ENCODE peak calls at places on chromosome 16, in four cellular contexts. One of them, this sample, is unnamed. For H3K4me1, the result is how much of the 10 kb centered on the place peaks cover.

GRCh38 chr16:53152321-53152720 is 97.5 kb downstream of the CHD9 start:
- DNase-seq in neural progenitor cell: no peak
- DNase-seq in PC-9: no peak
- DNase-seq in CD8-positive, alpha-beta memory T cell: no peak
- DNase-seq in this sample: no peak

GRCh38 chr16:49970818-49971431 is 54.1 kb upstream of the CNEP1R1 start:
- DNase-seq in neural progenitor cell: no peak
- DNase-seq in PC-9: no peak
- DNase-seq in CD8-positive, alpha-beta memory T cell: no peak
- DNase-seq in this sample: no peak

GRCh38 chr16:27430923-27431484 is 29.0 kb downstream of the IL21R start:
- DNase-seq in neural progenitor cell: no peak
- DNase-seq in PC-9: no peak
- DNase-seq in CD8-positive, alpha-beta memory T cell: no peak
- DNase-seq in this sample: no peak

GRCh38 chr16:3652373-3653037 is 2.0 kb upstream of the DNASE1 start:
- DNase-seq in neural progenitor cell: no peak
- DNase-seq in PC-9: no peak
- DNase-seq in CD8-positive, alpha-beta memory T cell: no peak
- DNase-seq in this sample: no peak

GRCh38 chr16:55577888-55578287 is 11.4 kb downstream of the CAPNS2 start:
- DNase-seq in neural progenitor cell: no peak
- DNase-seq in PC-9: no peak
- DNase-seq in CD8-positive, alpha-beta memory T cell: no peak
- DNase-seq in this sample: no peak

GRCh38 chr16:24953721-24954120 is 61.4 kb downstream of the ARHGAP17 start:
- DNase-seq in neural progenitor cell: no peak
- DNase-seq in PC-9: no peak
- DNase-seq in CD8-positive, alpha-beta memory T cell: no peak
- DNase-seq in this sample: no peak

GRCh38 chr16:19231881-19232280 is 53.6 kb upstream of the CLEC19A start:
- DNase-seq in neural progenitor cell: no peak
- DNase-seq in PC-9: no peak
- DNase-seq in CD8-positive, alpha-beta memory T cell: no peak
- DNase-seq in this sample: no peak

GRCh38 chr16:17342031-17342430 is 128.7 kb downstream of the XYLT1 start:
- DNase-seq in neural progenitor cell: no peak
- DNase-seq in PC-9: no peak
- DNase-seq in CD8-positive, alpha-beta memory T cell: no peak
- DNase-seq in this sample: no peak

GRCh38 chr16:67177743-67178699 is 5.7 kb downstream of the MATCAP1 start:
- DNase-seq in neural progenitor cell: peak
- DNase-seq in PC-9: peak
- DNase-seq in CD8-positive, alpha-beta memory T cell: peak
- DNase-seq in this sample: peak

GRCh38 chr16:88702364-88703210 is 3.6 kb downstream of the RNF166 start:
- DNase-seq in neural progenitor cell: no peak
- DNase-seq in PC-9: no peak
- DNase-seq in CD8-positive, alpha-beta memory T cell: peak
- DNase-seq in this sample: peak

GRCh38 chr16:88453217-88453531 is at the start of gene ZFPM1:
- DNase-seq in neural progenitor cell: peak
- DNase-seq in PC-9: no peak
- DNase-seq in CD8-positive, alpha-beta memory T cell: no peak
- DNase-seq in this sample: no peak

GRCh38 chr16:82819286-82819685 is 192.5 kb downstream of the CDH13 start:
- DNase-seq in neural progenitor cell: no peak
- DNase-seq in PC-9: no peak
- DNase-seq in CD8-positive, alpha-beta memory T cell: no peak
- DNase-seq in this sample: no peak

GRCh38 chr16:49858200-49859129 is 2.6 kb upstream of the ZNF423 start:
- DNase-seq in neural progenitor cell: peak
- DNase-seq in PC-9: no peak
- DNase-seq in CD8-positive, alpha-beta memory T cell: peak
- DNase-seq in this sample: peak

GRCh38 chr16:83473926-83474660 is 333.7 kb upstream of the HSBP1 start:
- DNase-seq in neural progenitor cell: no peak
- DNase-seq in PC-9: no peak
- DNase-seq in CD8-positive, alpha-beta memory T cell: no peak
- DNase-seq in this sample: no peak

GRCh38 chr16:88973415-88974050 is 3.5 kb downstream of the CBFA2T3 start:
- DNase-seq in neural progenitor cell: no peak
- DNase-seq in PC-9: no peak
- DNase-seq in CD8-positive, alpha-beta memory T cell: no peak
- DNase-seq in this sample: no peak

GRCh38 chr16:73058616-73059409 is 10.9 kb upstream of the ZFHX3 start:
- DNase-seq in neural progenitor cell: peak
- DNase-seq in PC-9: no peak
- DNase-seq in CD8-positive, alpha-beta memory T cell: no peak
- DNase-seq in this sample: peak

GRCh38 chr16:13919330-13919682 is 648 bp upstream of the ERCC4 start:
- DNase-seq in neural progenitor cell: peak
- DNase-seq in PC-9: no peak
- DNase-seq in CD8-positive, alpha-beta memory T cell: no peak
- DNase-seq in this sample: no peak

GRCh38 chr16:28166394-28167208 is 45.2 kb downstream of the XPO6 start:
- DNase-seq in neural progenitor cell: no peak
- DNase-seq in PC-9: peak
- DNase-seq in CD8-positive, alpha-beta memory T cell: no peak
- DNase-seq in this sample: no peak

GRCh38 chr16:57258910-57259475 is 13.9 kb downstream of the ARL2BP start:
- DNase-seq in neural progenitor cell: no peak
- DNase-seq in PC-9: no peak
- DNase-seq in CD8-positive, alpha-beta memory T cell: no peak
- DNase-seq in this sample: no peak
- H3K4me1 ChIP-seq in neural progenitor cell: under half
- H3K4me1 ChIP-seq in PC-9: under half
- H3K4me1 ChIP-seq in CD8-positive, alpha-beta memory T cell: under half
- H3K4me1 ChIP-seq in this sample: under half

GRCh38 chr16:56988948-56989945 is at the start of gene NLRC5:
- DNase-seq in neural progenitor cell: peak
- DNase-seq in PC-9: peak
- DNase-seq in CD8-positive, alpha-beta memory T cell: peak
- DNase-seq in this sample: peak
- H3K4me1 ChIP-seq in neural progenitor cell: under half
- H3K4me1 ChIP-seq in PC-9: under half
- H3K4me1 ChIP-seq in CD8-positive, alpha-beta memory T cell: half or more
- H3K4me1 ChIP-seq in this sample: half or more

GRCh38 chr16:81350306-81350615 is 35.5 kb downstream of the GAN start:
- DNase-seq in neural progenitor cell: no peak
- DNase-seq in PC-9: no peak
- DNase-seq in CD8-positive, alpha-beta memory T cell: no peak
- DNase-seq in this sample: no peak

GRCh38 chr16:81347425-81347824 is 32.7 kb downstream of the GAN start:
- DNase-seq in neural progenitor cell: no peak
- DNase-seq in PC-9: no peak
- DNase-seq in CD8-positive, alpha-beta memory T cell: no peak
- DNase-seq in this sample: no peak

GRCh38 chr16:81353895-81354294 is 39.1 kb downstream of the GAN start:
- DNase-seq in neural progenitor cell: no peak
- DNase-seq in PC-9: no peak
- DNase-seq in CD8-positive, alpha-beta memory T cell: no peak
- DNase-seq in this sample: no peak

DNA sequence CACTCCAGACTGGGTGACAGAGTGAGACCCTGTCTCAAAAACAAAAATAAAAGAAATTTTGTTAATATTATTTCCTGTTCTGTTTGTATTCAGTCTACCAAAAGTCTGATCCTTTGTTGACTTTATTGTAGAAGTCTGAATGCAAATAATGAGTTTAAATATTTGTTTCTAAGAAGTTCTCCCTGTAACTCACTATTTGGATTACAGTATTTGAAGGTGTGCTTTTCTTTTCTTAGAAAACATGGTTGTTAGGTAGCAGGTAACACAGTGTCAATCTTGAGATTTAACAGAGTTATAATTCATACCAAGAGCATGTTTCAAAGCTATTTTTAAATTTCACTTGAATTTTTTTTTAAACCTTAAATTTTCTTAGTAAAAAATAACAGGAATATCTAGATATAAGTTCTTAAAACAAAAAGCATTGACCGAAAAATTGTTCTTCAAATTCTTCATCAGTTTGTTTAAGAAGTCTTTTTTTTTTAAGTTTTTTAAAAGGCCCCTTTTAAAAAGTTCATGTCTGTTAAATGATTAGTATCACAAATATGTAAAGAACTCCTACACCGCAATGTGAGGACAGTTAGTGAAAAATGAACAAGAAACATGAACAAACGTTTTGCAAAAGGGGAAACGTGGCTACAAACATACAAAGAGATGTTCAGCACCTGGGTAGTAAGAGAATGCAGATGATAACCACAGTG is 35.0 kb downstream of the GAN start:
- DNase-seq in neural progenitor cell: no peak
- DNase-seq in PC-9: no peak
- DNase-seq in CD8-positive, alpha-beta memory T cell: no peak
- DNase-seq in this sample: no peak
- H3K4me1 ChIP-seq in neural progenitor cell: under half
- H3K4me1 ChIP-seq in PC-9: under half
- H3K4me1 ChIP-seq in CD8-positive, alpha-beta memory T cell: under half
- H3K4me1 ChIP-seq in this sample: under half

DNA sequence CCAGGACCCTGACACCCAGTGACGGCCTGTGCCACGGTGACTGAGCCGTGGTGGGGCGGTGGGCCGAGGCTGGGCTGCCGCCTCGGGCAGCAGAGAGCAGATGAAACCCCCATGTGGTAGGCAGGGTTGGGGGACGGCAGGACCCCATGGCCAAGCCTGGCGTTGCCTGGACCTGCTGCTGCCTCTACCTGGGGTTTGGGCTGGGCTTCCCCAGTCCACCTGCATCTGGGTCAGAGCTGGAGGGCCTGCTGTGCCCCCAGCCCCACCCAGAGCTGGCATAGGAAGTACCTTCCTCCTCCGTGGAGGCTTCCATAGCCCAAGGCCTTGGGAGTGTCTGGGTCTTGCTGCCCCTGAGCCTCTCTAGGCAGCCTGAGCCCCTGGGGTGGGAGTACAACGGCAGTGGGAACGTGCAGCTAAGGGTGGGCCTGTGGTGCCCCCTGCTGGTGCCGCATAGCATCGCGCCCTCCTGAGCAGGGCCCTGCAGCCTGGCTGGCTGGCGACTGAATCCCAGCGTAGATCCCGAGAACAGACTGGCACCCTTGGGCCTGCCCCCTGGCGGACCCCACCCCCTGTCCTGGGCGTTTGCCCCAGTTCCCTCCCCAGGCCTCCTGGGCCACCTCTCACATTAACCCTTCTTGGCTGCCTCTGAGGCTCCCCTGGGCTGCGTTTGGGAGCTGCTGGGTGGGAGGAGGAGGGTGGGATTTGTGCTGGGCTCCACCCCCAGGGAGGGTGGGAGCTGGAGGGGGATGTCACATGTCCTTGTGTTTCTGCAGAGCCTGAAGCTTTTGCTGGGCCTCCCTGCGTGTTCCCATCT is 12.6 kb upstream of the ATP6V0C start:
- DNase-seq in neural progenitor cell: peak
- DNase-seq in PC-9: no peak
- DNase-seq in CD8-positive, alpha-beta memory T cell: peak
- DNase-seq in this sample: peak
- H3K4me1 ChIP-seq in neural progenitor cell: under half
- H3K4me1 ChIP-seq in PC-9: under half
- H3K4me1 ChIP-seq in CD8-positive, alpha-beta memory T cell: under half
- H3K4me1 ChIP-seq in this sample: under half

GRCh38 chr16:85571563-85571812 is 41.6 kb upstream of the GSE1 start:
- DNase-seq in neural progenitor cell: no peak
- DNase-seq in PC-9: no peak
- DNase-seq in CD8-positive, alpha-beta memory T cell: no peak
- DNase-seq in this sample: no peak

GRCh38 chr16:85573696-85574641 is 39.2 kb upstream of the GSE1 start:
- DNase-seq in neural progenitor cell: no peak
- DNase-seq in PC-9: no peak
- DNase-seq in CD8-positive, alpha-beta memory T cell: no peak
- DNase-seq in this sample: no peak

GRCh38 chr16:85571813-85572619 is 41.1 kb upstream of the GSE1 start:
- DNase-seq in neural progenitor cell: no peak
- DNase-seq in PC-9: no peak
- DNase-seq in CD8-positive, alpha-beta memory T cell: no peak
- DNase-seq in this sample: no peak

GRCh38 chr16:85574672-85575475 is 38.2 kb upstream of the GSE1 start:
- DNase-seq in neural progenitor cell: peak
- DNase-seq in PC-9: no peak
- DNase-seq in CD8-positive, alpha-beta memory T cell: no peak
- DNase-seq in this sample: no peak

GRCh38 chr16:85573045-85573695 is 40.0 kb upstream of the GSE1 start:
- DNase-seq in neural progenitor cell: no peak
- DNase-seq in PC-9: no peak
- DNase-seq in CD8-positive, alpha-beta memory T cell: no peak
- DNase-seq in this sample: no peak
- H3K4me1 ChIP-seq in neural progenitor cell: half or more
- H3K4me1 ChIP-seq in PC-9: under half
- H3K4me1 ChIP-seq in CD8-positive, alpha-beta memory T cell: half or more
- H3K4me1 ChIP-seq in this sample: under half

DNA sequence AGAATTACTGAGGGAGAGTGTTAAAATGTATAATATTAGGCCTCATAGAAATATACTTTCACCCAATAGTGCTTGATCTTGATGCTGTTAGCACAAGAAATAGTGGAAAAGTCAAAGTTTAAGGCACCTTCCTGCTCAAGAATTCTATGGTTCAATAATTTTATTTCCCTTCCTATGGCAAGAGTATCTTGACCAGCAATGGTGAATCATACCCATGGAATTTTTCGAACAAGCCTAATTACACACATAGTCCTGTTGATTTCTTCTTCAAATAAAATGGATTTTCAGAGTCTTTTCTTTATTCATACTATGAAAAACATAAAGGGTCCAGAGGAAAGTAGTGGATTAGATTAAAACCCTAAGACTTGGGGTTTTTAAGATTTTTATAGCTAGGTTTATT is 810.6 kb downstream of the CDH11 start:
- DNase-seq in neural progenitor cell: no peak
- DNase-seq in PC-9: no peak
- DNase-seq in CD8-positive, alpha-beta memory T cell: no peak
- DNase-seq in this sample: no peak
- H3K4me1 ChIP-seq in neural progenitor cell: under half
- H3K4me1 ChIP-seq in PC-9: under half
- H3K4me1 ChIP-seq in CD8-positive, alpha-beta memory T cell: under half
- H3K4me1 ChIP-seq in this sample: under half

GRCh38 chr16:75256059-75256870 is 4.8 kb upstream of the BCAR1 start:
- DNase-seq in neural progenitor cell: no peak
- DNase-seq in PC-9: no peak
- DNase-seq in CD8-positive, alpha-beta memory T cell: no peak
- DNase-seq in this sample: no peak
- H3K4me1 ChIP-seq in neural progenitor cell: under half
- H3K4me1 ChIP-seq in PC-9: under half
- H3K4me1 ChIP-seq in CD8-positive, alpha-beta memory T cell: under half
- H3K4me1 ChIP-seq in this sample: under half

This sample was measured in naive thymus-derived CD4-positive, alpha-beta T cell.